ENCODE peak calls at places on chromosomes 2 and 18, in five cellular contexts. One of them, this sample, is unnamed.

GRCh38 chr2:201643216-201643651 is at the start of gene TMEM237:
- DNase-seq in fibroblast of the aortic adventitia: peak; percentile 43
- DNase-seq in glutamatergic neuron: peak; percentile 55
- DNase-seq in fibroblast of lung: peak; percentile 54
- DNase-seq in B cell: peak; percentile 81
- DNase-seq in this sample: peak; percentile 79

GRCh38 chr2:160651416-160652200 is 158.0 kb upstream of the RBMS1 start:
- DNase-seq in fibroblast of lung: peak; percentile 72
- DNase-seq in B cell: no peak
- DNase-seq in fibroblast of the aortic adventitia: peak; percentile 48
- DNase-seq in glutamatergic neuron: no peak
- DNase-seq in this sample: no peak

GRCh38 chr18:33577688-33578370 is at the start of gene ASXL3:
- DNase-seq in fibroblast of lung: peak; percentile 32
- DNase-seq in B cell: peak; percentile 34
- DNase-seq in glutamatergic neuron: peak; percentile 74
- DNase-seq in fibroblast of the aortic adventitia: peak; percentile 5
- DNase-seq in this sample: peak; percentile 65

GRCh38 chr2:202071107-202071506 is 1.9 kb upstream of the KIAA2012 start:
- DNase-seq in fibroblast of lung: no peak
- DNase-seq in glutamatergic neuron: no peak
- DNase-seq in fibroblast of the aortic adventitia: no peak
- DNase-seq in B cell: no peak
- DNase-seq in this sample: no peak

GRCh38 chr18:13642440-13642827 is 83.9 kb downstream of the FAM210A start:
- DNase-seq in B cell: no peak
- DNase-seq in fibroblast of lung: no peak
- DNase-seq in fibroblast of the aortic adventitia: no peak
- DNase-seq in glutamatergic neuron: no peak
- DNase-seq in this sample: no peak

GRCh38 chr2:21633531-21634310 is 510.0 kb downstream of the TDRD15 start:
- DNase-seq in glutamatergic neuron: peak; percentile 29
- DNase-seq in fibroblast of the aortic adventitia: no peak
- DNase-seq in fibroblast of lung: no peak
- DNase-seq in B cell: no peak
- DNase-seq in this sample: no peak

GRCh38 chr2:159755788-159756187 is 42.2 kb downstream of the CD302 start:
- DNase-seq in glutamatergic neuron: no peak
- DNase-seq in B cell: no peak
- DNase-seq in fibroblast of lung: peak; percentile 66
- DNase-seq in fibroblast of the aortic adventitia: no peak
- DNase-seq in this sample: no peak

GRCh38 chr2:172256886-172257285 is 154.2 kb upstream of the DLX2 start:
- DNase-seq in fibroblast of the aortic adventitia: peak; percentile 26
- DNase-seq in glutamatergic neuron: no peak
- DNase-seq in B cell: no peak
- DNase-seq in fibroblast of lung: no peak
- DNase-seq in this sample: no peak

GRCh38 chr2:127423476-127423840 is 5.2 kb downstream of the PROC start:
- DNase-seq in fibroblast of the aortic adventitia: no peak
- DNase-seq in B cell: no peak
- DNase-seq in glutamatergic neuron: no peak
- DNase-seq in fibroblast of lung: no peak
- DNase-seq in this sample: no peak

GRCh38 chr18:62399781-62400308 is 74.7 kb downstream of the TNFRSF11A start:
- DNase-seq in glutamatergic neuron: no peak
- DNase-seq in fibroblast of lung: no peak
- DNase-seq in B cell: no peak
- DNase-seq in fibroblast of the aortic adventitia: no peak
- DNase-seq in this sample: no peak

GRCh38 chr2:7961550-7961949 is 720.3 kb upstream of the ID2 start:
- DNase-seq in B cell: no peak
- DNase-seq in fibroblast of the aortic adventitia: no peak
- DNase-seq in fibroblast of lung: no peak
- DNase-seq in glutamatergic neuron: no peak
- DNase-seq in this sample: no peak

GRCh38 chr2:173831312-173832229 is 133.6 kb downstream of the SP3 start:
- DNase-seq in glutamatergic neuron: no peak
- DNase-seq in fibroblast of the aortic adventitia: peak; percentile 83
- DNase-seq in fibroblast of lung: peak; percentile 43
- DNase-seq in B cell: no peak
- DNase-seq in this sample: no peak

GRCh38 chr2:98465456-98466201 is 21.0 kb downstream of the INPP4A start:
- DNase-seq in fibroblast of the aortic adventitia: peak; percentile 49
- DNase-seq in B cell: no peak
- DNase-seq in glutamatergic neuron: no peak
- DNase-seq in fibroblast of lung: peak; percentile 78
- DNase-seq in this sample: no peak

GRCh38 chr2:238170386-238171071 is 11.8 kb downstream of the ERFE start:
- DNase-seq in B cell: no peak
- DNase-seq in glutamatergic neuron: no peak
- DNase-seq in fibroblast of the aortic adventitia: peak; percentile 22
- DNase-seq in fibroblast of lung: peak; percentile 11
- DNase-seq in this sample: no peak

GRCh38 chr2:222319576-222320440 is 21.0 kb upstream of the PAX3 start:
- DNase-seq in glutamatergic neuron: peak; percentile 76
- DNase-seq in fibroblast of the aortic adventitia: no peak
- DNase-seq in B cell: peak; percentile 55
- DNase-seq in fibroblast of lung: peak; percentile 26
- DNase-seq in this sample: peak; percentile 81

GRCh38 chr2:158493458-158493857 is 36.7 kb downstream of the PKP4 start:
- DNase-seq in fibroblast of the aortic adventitia: peak; percentile 16
- DNase-seq in B cell: no peak
- DNase-seq in glutamatergic neuron: peak; percentile 27
- DNase-seq in fibroblast of lung: peak; percentile 23
- DNase-seq in this sample: no peak

GRCh38 chr2:96241901-96242611 is 23.7 kb downstream of the TMEM127 start:
- DNase-seq in fibroblast of lung: peak; percentile 80
- DNase-seq in fibroblast of the aortic adventitia: peak; percentile 84
- DNase-seq in glutamatergic neuron: no peak
- DNase-seq in B cell: peak; percentile 63
- DNase-seq in this sample: peak; percentile 68

GRCh38 chr2:167140767-167141166 is 252.5 kb downstream of the XIRP2 start:
- DNase-seq in fibroblast of the aortic adventitia: peak; percentile 99
- DNase-seq in fibroblast of lung: peak; percentile 99
- DNase-seq in glutamatergic neuron: no peak
- DNase-seq in B cell: no peak
- DNase-seq in this sample: no peak

GRCh38 chr2:71785550-71785951 is 332.2 kb downstream of the DYSF start:
- DNase-seq in fibroblast of the aortic adventitia: no peak
- DNase-seq in glutamatergic neuron: no peak
- DNase-seq in B cell: no peak
- DNase-seq in fibroblast of lung: no peak
- DNase-seq in this sample: no peak

GRCh38 chr2:178306351-178307073 is 112.2 kb downstream of the OSBPL6 start:
- DNase-seq in fibroblast of lung: no peak
- DNase-seq in B cell: no peak
- DNase-seq in fibroblast of the aortic adventitia: peak; percentile 54
- DNase-seq in glutamatergic neuron: peak; percentile 74
- DNase-seq in this sample: peak; percentile 32

GRCh38 chr2:11480406-11480805 is 14.4 kb upstream of the E2F6 start:
- DNase-seq in B cell: no peak
- DNase-seq in glutamatergic neuron: no peak
- DNase-seq in fibroblast of lung: no peak
- DNase-seq in fibroblast of the aortic adventitia: no peak
- DNase-seq in this sample: no peak

GRCh38 chr2:31812051-31812798 is 198.6 kb downstream of the MEMO1 start:
- DNase-seq in glutamatergic neuron: no peak
- DNase-seq in fibroblast of the aortic adventitia: peak; percentile 8
- DNase-seq in B cell: peak; percentile 63
- DNase-seq in fibroblast of lung: no peak
- DNase-seq in this sample: peak; percentile 68

GRCh38 chr2:193272011-193272410 is 1077.3 kb upstream of the TMEFF2 start:
- DNase-seq in glutamatergic neuron: no peak
- DNase-seq in fibroblast of the aortic adventitia: no peak
- DNase-seq in B cell: no peak
- DNase-seq in fibroblast of lung: no peak
- DNase-seq in this sample: no peak

GRCh38 chr2:10760794-10761504 is 39.5 kb downstream of the ATP6V1C2 start:
- DNase-seq in fibroblast of the aortic adventitia: no peak
- DNase-seq in fibroblast of lung: no peak
- DNase-seq in B cell: no peak
- DNase-seq in glutamatergic neuron: no peak
- DNase-seq in this sample: no peak

GRCh38 chr18:74806700-74807416 is 209.2 kb downstream of the ZNF407 start:
- DNase-seq in fibroblast of the aortic adventitia: peak; percentile 82
- DNase-seq in fibroblast of lung: peak; percentile 93
- DNase-seq in B cell: peak; percentile 41
- DNase-seq in glutamatergic neuron: no peak
- DNase-seq in this sample: peak; percentile 53

GRCh38 chr2:122514451-122514996 is 759.1 kb downstream of the TSN start:
- DNase-seq in glutamatergic neuron: no peak
- DNase-seq in fibroblast of the aortic adventitia: no peak
- DNase-seq in fibroblast of lung: no peak
- DNase-seq in B cell: no peak
- DNase-seq in this sample: no peak

GRCh38 chr2:151777911-151778310 is 43.6 kb upstream of the NEB start:
- DNase-seq in B cell: no peak
- DNase-seq in glutamatergic neuron: no peak
- DNase-seq in fibroblast of lung: peak; percentile 62
- DNase-seq in fibroblast of the aortic adventitia: no peak
- DNase-seq in this sample: no peak

GRCh38 chr2:229416116-229416694 is 145.1 kb upstream of the PID1 start:
- DNase-seq in fibroblast of lung: peak; percentile 57
- DNase-seq in glutamatergic neuron: no peak
- DNase-seq in fibroblast of the aortic adventitia: peak; percentile 75
- DNase-seq in B cell: no peak
- DNase-seq in this sample: no peak

GRCh38 chr2:158498749-158499136 is 42.0 kb downstream of the PKP4 start:
- DNase-seq in B cell: no peak
- DNase-seq in fibroblast of the aortic adventitia: no peak
- DNase-seq in glutamatergic neuron: no peak
- DNase-seq in fibroblast of lung: no peak
- DNase-seq in this sample: no peak

GRCh38 chr2:65432227-65433190 is at the start of gene SPRED2:
- DNase-seq in fibroblast of the aortic adventitia: peak; percentile 97
- DNase-seq in glutamatergic neuron: peak; percentile 97
- DNase-seq in fibroblast of lung: peak; percentile 97
- DNase-seq in B cell: peak; percentile 78
- DNase-seq in this sample: peak; percentile 76
- TF ChIP-seq CTCF in fibroblast of the aortic adventitia: peak; percentile 12
- TF ChIP-seq CTCF in glutamatergic neuron: peak; percentile 13
- TF ChIP-seq CTCF in fibroblast of lung: no peak
- TF ChIP-seq CTCF in B cell: no peak
- TF ChIP-seq CTCF in this sample: no peak

GRCh38 chr2:190219186-190219585 is 100.4 kb downstream of the HIBCH start:
- DNase-seq in fibroblast of the aortic adventitia: no peak
- DNase-seq in glutamatergic neuron: no peak
- DNase-seq in fibroblast of lung: no peak
- DNase-seq in B cell: no peak
- DNase-seq in this sample: no peak
- TF ChIP-seq CTCF in fibroblast of the aortic adventitia: no peak
- TF ChIP-seq CTCF in glutamatergic neuron: no peak
- TF ChIP-seq CTCF in fibroblast of lung: no peak
- TF ChIP-seq CTCF in B cell: no peak
- TF ChIP-seq CTCF in this sample: no peak

GRCh38 chr2:108928660-108929377 is 60.2 kb downstream of the EDAR start:
- DNase-seq in B cell: no peak
- DNase-seq in glutamatergic neuron: no peak
- DNase-seq in fibroblast of the aortic adventitia: no peak
- DNase-seq in fibroblast of lung: no peak
- DNase-seq in this sample: no peak
- TF ChIP-seq CTCF in B cell: no peak
- TF ChIP-seq CTCF in glutamatergic neuron: peak; percentile 34
- TF ChIP-seq CTCF in fibroblast of the aortic adventitia: no peak
- TF ChIP-seq CTCF in fibroblast of lung: no peak
- TF ChIP-seq CTCF in this sample: no peak

GRCh38 chr2:88192613-88193012 is 22.5 kb downstream of the THNSL2 start:
- DNase-seq in fibroblast of lung: no peak
- DNase-seq in glutamatergic neuron: no peak
- DNase-seq in fibroblast of the aortic adventitia: no peak
- DNase-seq in B cell: no peak
- DNase-seq in this sample: no peak

GRCh38 chr2:88195247-88195646 is 25.1 kb downstream of the THNSL2 start:
- DNase-seq in fibroblast of lung: no peak
- DNase-seq in fibroblast of the aortic adventitia: no peak
- DNase-seq in glutamatergic neuron: no peak
- DNase-seq in B cell: no peak
- DNase-seq in this sample: no peak

GRCh38 chr2:88188741-88189140 is 18.6 kb downstream of the THNSL2 start:
- DNase-seq in fibroblast of lung: peak; percentile 9
- DNase-seq in fibroblast of the aortic adventitia: peak; percentile 55
- DNase-seq in glutamatergic neuron: no peak
- DNase-seq in B cell: peak; percentile 1
- DNase-seq in this sample: no peak

GRCh38 chr2:88190808-88191721 is 20.9 kb downstream of the THNSL2 start:
- DNase-seq in glutamatergic neuron: peak; percentile 63
- DNase-seq in fibroblast of lung: peak; percentile 13
- DNase-seq in fibroblast of the aortic adventitia: peak; percentile 42
- DNase-seq in B cell: no peak
- DNase-seq in this sample: peak; percentile 79

DNA sequence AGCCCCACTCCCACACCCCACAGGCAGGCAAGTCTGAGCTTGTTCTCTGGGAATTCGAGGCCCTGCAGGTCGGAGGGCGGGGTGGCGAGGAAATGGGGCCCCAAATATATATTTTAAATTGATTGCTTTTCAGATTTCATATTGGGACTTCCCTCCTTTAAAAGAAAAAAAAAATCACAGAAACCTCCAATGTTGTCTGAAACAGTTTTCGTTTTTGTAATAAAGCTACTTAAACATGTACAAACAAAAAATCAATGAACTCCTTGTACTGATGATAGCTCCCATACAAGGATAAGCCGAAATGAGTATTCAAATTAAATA is 21.5 kb downstream of the THNSL2 start:
- DNase-seq in B cell: no peak
- DNase-seq in glutamatergic neuron: no peak
- DNase-seq in fibroblast of lung: no peak
- DNase-seq in fibroblast of the aortic adventitia: no peak
- DNase-seq in this sample: no peak
- TF ChIP-seq CTCF in B cell: peak; percentile 5
- TF ChIP-seq CTCF in glutamatergic neuron: peak; percentile 50
- TF ChIP-seq CTCF in fibroblast of lung: no peak
- TF ChIP-seq CTCF in fibroblast of the aortic adventitia: no peak
- TF ChIP-seq CTCF in this sample: no peak

GRCh38 chr18:44681039-44681595 is 429 bp downstream of the SETBP1 start:
- DNase-seq in fibroblast of the aortic adventitia: no peak
- DNase-seq in B cell: peak; percentile 25
- DNase-seq in glutamatergic neuron: no peak
- DNase-seq in fibroblast of lung: no peak
- DNase-seq in this sample: peak; percentile 68
- TF ChIP-seq CTCF in fibroblast of the aortic adventitia: no peak
- TF ChIP-seq CTCF in B cell: no peak
- TF ChIP-seq CTCF in glutamatergic neuron: no peak
- TF ChIP-seq CTCF in fibroblast of lung: no peak
- TF ChIP-seq CTCF in this sample: no peak

GRCh38 chr18:48304906-48305693 is 104.1 kb downstream of the ZBTB7C start:
- DNase-seq in glutamatergic neuron: no peak
- DNase-seq in fibroblast of the aortic adventitia: no peak
- DNase-seq in B cell: no peak
- DNase-seq in fibroblast of lung: no peak
- DNase-seq in this sample: no peak
- TF ChIP-seq CTCF in glutamatergic neuron: no peak
- TF ChIP-seq CTCF in fibroblast of the aortic adventitia: no peak
- TF ChIP-seq CTCF in B cell: no peak
- TF ChIP-seq CTCF in fibroblast of lung: no peak
- TF ChIP-seq CTCF in this sample: no peak